ENCODE peak calls at places on chromosome 9, in nine cellular contexts. J is pancreas; G is naive thymus-derived CD4-positive, alpha-beta T cell; U is Panc1; Q is upper lobe of right lung; K is A549; P is lower lobe of right lung; V is GM23338; M is aorta. R is an unnamed sample.

GRCh38 chr9:2718698-2719033 is 1.4 kb downstream of the KCNV2 start:
- ATAC-seq in Q (peak), M (no peak), K (no peak), V (no peak), P (no peak), J (no peak), G (no peak), U (no peak), R (peak)

GRCh38 chr9:134518004-134518606 is 123.5 kb upstream of the COL5A1 start:
- ATAC-seq in G (no peak), K (no peak), Q (no peak), J (no peak), U (no peak), P (no peak), V (peak), M (peak), R (peak)

GRCh38 chr9:128276574-128277270 is 646 bp downstream of the SWI5 start:
- ATAC-seq in J (peak), K (peak), G (no peak), P (peak), Q (peak), M (peak), V (peak), U (peak), R (peak)

GRCh38 chr9:8895498-8896224 is 1096.1 kb upstream of the DMAC1 start:
- ATAC-seq in P (peak), G (no peak), U (no peak), K (no peak), Q (peak), J (peak), V (peak), M (no peak), R (no peak)

GRCh38 chr9:34403554-34404380 is 27.1 kb upstream of the MYORG start:
- ATAC-seq in V (peak), G (peak), K (peak), P (peak), U (peak), Q (peak), J (peak), M (peak), R (peak)

GRCh38 chr9:89530721-89531120 is 32.8 kb upstream of the SEMA4D start:
- ATAC-seq in G (no peak), Q (no peak), V (no peak), K (no peak), P (no peak), U (no peak), M (no peak), J (no peak), R (no peak)

GRCh38 chr9:71858812-71859211 is 52.2 kb downstream of the ABHD17B start:
- ATAC-seq in U (no peak), P (no peak), J (no peak), Q (no peak), M (no peak), K (no peak), G (no peak), V (no peak), R (no peak)

GRCh38 chr9:88691811-88692210 is 156.8 kb downstream of the NXNL2 start:
- ATAC-seq in Q (no peak), K (no peak), U (no peak), G (no peak), V (no peak), J (no peak), M (no peak), P (no peak), R (no peak)

GRCh38 chr9:121372563-121373400 is 2.7 kb upstream of the STOM start:
- ATAC-seq in P (peak), K (peak), Q (peak), J (peak), U (peak), M (no peak), G (no peak), V (no peak), R (no peak)

GRCh38 chr9:92254401-92255337 is 38.8 kb downstream of the IARS1 start:
- ATAC-seq in J (peak), P (no peak), Q (no peak), G (no peak), M (no peak), K (peak), V (no peak), U (no peak), R (no peak)

GRCh38 chr9:95305770-95306492 is 11.6 kb downstream of the FANCC start:
- ATAC-seq in K (no peak), Q (no peak), J (no peak), P (no peak), M (no peak), V (no peak), U (no peak), G (no peak), R (no peak)

GRCh38 chr9:72933730-72934665 is 18.9 kb downstream of the ALDH1A1 start:
- ATAC-seq in P (no peak), Q (no peak), M (no peak), G (no peak), K (peak), U (no peak), V (no peak), J (no peak), R (no peak)

GRCh38 chr9:7144265-7145046 is 386.7 kb downstream of the KDM4C start:
- ATAC-seq in G (no peak), Q (no peak), M (no peak), P (no peak), K (no peak), J (no peak), U (no peak), V (peak), R (no peak)

GRCh38 chr9:28179893-28180292 is 606.6 kb upstream of the C9orf72 start:
- ATAC-seq in J (no peak), U (no peak), G (no peak), Q (no peak), P (no peak), V (no peak), K (no peak), M (no peak), R (no peak)

GRCh38 chr9:128257086-128257825 is 18.6 kb downstream of the GOLGA2 start:
- ATAC-seq in V (no peak), K (peak), G (no peak), J (no peak), Q (no peak), U (no peak), M (no peak), P (no peak), R (no peak)

GRCh38 chr9:88583901-88584596 is 49.1 kb downstream of the NXNL2 start:
- ATAC-seq in P (no peak), U (no peak), Q (peak), G (no peak), M (no peak), V (no peak), J (no peak), K (no peak), R (peak)

GRCh38 chr9:97987490-97987889 is 4.3 kb downstream of the ANP32B start:
- ATAC-seq in K (no peak), M (no peak), U (no peak), P (no peak), Q (no peak), J (no peak), V (no peak), G (no peak), R (no peak)

GRCh38 chr9:85062385-85062784 is 392.9 kb downstream of the NTRK2 start:
- ATAC-seq in U (no peak), P (no peak), V (no peak), J (no peak), K (no peak), G (no peak), Q (no peak), M (no peak), R (no peak)

GRCh38 chr9:69637193-69637592 is 35.0 kb downstream of the APBA1 start:
- ATAC-seq in P (no peak), V (no peak), G (no peak), U (no peak), J (no peak), Q (no peak), M (no peak), K (no peak), R (no peak)

GRCh38 chr9:84804948-84805694 is 135.6 kb downstream of the NTRK2 start:
- ATAC-seq in J (peak), U (no peak), G (no peak), V (no peak), P (no peak), K (no peak), Q (no peak), M (peak), R (no peak)

GRCh38 chr9:33329117-33329563 is 38.8 kb downstream of the NFX1 start:
- ATAC-seq in G (no peak), Q (peak), U (peak), J (peak), M (peak), P (peak), K (peak), V (no peak), R (peak)

GRCh38 chr9:36744678-36745077 is 172.0 kb downstream of the MELK start:
- ATAC-seq in P (no peak), Q (no peak), V (no peak), U (peak), G (no peak), K (no peak), J (no peak), M (no peak), R (no peak)

GRCh38 chr9:132885691-132886357 is 7.1 kb downstream of the SPACA9 start:
- ATAC-seq in Q (peak), M (no peak), K (no peak), J (no peak), G (no peak), V (no peak), U (no peak), P (peak), R (no peak)

DNA sequence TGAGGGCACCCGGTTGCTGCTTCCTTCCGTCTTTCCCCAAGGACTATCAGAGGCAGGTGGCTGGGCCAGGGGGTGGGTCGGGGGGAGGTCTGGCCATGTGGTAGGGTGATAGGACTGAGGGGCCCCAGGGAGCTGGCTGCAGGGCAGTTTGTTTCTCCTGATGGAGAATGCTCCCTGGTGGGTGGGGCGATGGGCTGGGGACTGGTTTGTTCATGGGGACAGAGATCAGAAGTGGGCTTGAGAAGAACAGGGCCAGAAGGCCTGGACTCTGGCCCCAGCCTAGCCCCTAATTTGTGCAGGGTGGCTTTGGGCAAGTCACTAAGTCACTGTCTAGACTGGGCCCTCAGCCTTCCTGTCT is 117.4 kb downstream of the RGS3 start:
- ATAC-seq in M (peak), P (no peak), U (no peak), G (no peak), V (no peak), J (no peak), K (no peak), Q (no peak), R (no peak)
- H3K27ac ChIP-seq in M (peak), P (peak), U (no peak), G (peak), V (no peak), J (peak), K (peak), Q (peak), R (peak)

DNA sequence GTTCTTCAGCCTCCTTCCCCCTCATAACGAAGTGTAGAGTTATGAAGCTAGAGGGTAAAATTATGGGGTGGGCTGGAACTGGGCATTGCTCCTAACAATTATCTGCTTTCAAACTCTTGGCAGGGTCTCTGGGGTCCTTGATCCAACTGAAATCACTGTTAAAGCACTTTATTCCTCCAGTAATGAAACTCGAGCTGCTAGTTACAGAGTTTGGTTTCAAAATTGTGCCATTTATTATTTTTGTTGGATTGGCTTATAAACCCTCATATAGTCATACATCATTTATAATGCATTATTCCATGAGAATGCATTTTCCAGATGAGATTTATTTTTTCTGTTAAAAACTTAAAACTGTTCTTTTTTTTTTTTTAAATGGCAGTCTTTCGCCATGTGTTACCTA is 158.5 kb downstream of the RGS3 start:
- ATAC-seq in J (no peak), V (no peak), M (no peak), U (no peak), P (no peak), K (no peak), Q (no peak), G (no peak), R (no peak)
- H3K4me3 ChIP-seq in J (no peak), V (no peak), M (no peak), U (no peak), P (no peak), K (no peak), Q (no peak), G (no peak), R (no peak)

DNA sequence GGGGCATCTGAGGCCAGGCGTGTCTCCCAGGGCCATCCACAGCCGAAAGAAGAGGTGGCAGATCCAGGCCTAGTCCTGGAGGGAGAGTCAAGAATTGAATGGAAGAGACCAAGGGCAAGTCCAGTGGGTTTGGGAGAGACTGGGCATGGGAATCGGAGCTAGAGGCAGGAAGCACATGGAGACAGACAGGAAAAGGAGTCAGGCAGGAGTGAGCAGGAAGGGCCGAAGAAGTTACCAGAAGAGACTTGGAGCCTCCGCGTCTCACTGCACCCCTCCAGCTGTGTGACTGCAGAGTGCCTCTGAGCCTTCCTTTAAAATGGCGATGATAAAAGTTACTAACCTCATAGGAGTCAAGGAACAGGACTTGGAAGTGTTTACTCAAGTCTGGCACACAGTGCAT is 64.4 kb upstream of the ANGPTL2 start:
- ATAC-seq in P (no peak), K (no peak), J (peak), M (no peak), G (no peak), U (no peak), Q (no peak), V (no peak), R (no peak)
- H3K27ac ChIP-seq in P (peak), K (peak), J (peak), M (peak), G (no peak), U (no peak), Q (peak), V (no peak), R (peak)

DNA sequence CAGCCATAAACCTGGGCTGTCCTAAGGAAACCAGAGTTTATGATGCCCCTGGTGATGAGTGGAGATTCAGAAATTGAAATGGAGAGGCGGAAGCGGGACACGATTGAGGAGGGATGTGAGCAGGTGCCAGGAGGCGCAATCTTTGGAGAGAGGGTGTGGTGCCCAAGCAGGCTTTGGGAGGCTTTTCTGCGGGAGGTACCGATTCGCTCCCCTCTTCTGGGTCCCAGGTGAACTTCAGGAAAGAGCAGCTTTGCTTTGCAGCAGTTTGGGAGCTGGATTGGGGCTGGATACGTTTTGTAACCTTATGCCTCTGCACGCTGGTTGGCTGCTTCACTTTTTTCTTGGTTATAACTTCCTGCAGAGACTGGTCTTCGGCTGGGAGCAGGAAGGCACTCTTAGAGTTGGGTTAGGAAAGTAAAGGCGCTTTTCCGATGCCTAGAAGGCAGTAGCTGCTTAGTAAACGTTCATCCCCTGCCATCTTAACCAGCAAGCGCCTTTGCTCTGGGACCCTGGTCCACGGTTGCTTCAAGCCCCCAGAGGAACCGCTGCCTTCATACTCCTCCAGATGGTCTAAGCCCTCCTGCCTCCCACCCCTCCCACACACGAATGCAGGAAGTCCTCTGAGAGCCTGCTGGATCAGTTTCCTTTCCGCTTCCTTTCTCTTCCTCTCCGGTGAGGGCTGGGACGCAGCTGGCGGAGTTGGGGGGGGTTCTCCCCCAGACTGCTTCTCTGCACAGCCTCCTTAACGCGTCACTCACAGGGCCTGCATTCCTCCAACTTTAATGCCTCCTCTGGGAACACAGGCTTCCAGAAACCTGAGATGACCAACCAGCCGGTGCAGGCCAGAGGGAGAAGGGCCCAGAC is 15.2 kb upstream of the NEK6 start:
- ATAC-seq in K (no peak), Q (peak), G (no peak), U (peak), P (peak), M (peak), V (peak), J (peak), R (no peak)
- H3K4me3 ChIP-seq in K (no peak), Q (peak), G (no peak), U (no peak), P (peak), M (no peak), V (peak), J (peak), R (no peak)

GRCh38 chr9:130139251-130139650 is 33.0 kb upstream of the NCS1 start:
- ATAC-seq in U (no peak), J (no peak), M (no peak), G (no peak), K (no peak), V (no peak), P (no peak), Q (no peak), R (no peak)

GRCh38 chr9:130140701-130141100 is 31.5 kb upstream of the NCS1 start:
- ATAC-seq in J (no peak), K (no peak), G (peak), U (no peak), Q (no peak), M (no peak), P (no peak), V (no peak), R (no peak)

GRCh38 chr9:130137870-130138653 is 34.1 kb upstream of the NCS1 start:
- ATAC-seq in U (no peak), V (peak), Q (peak), K (no peak), J (peak), G (peak), M (peak), P (peak), R (peak)

GRCh38 chr9:130138791-130139190 is 33.4 kb upstream of the NCS1 start:
- ATAC-seq in M (peak), G (peak), J (peak), P (peak), Q (peak), K (no peak), V (peak), U (no peak), R (peak)

GRCh38 chr9:130137081-130137869 is 34.9 kb upstream of the NCS1 start:
- ATAC-seq in V (no peak), U (no peak), Q (no peak), J (no peak), P (no peak), G (no peak), K (no peak), M (no peak), R (no peak)
- H3K27ac ChIP-seq in V (peak), U (no peak), Q (no peak), J (no peak), P (no peak), G (no peak), K (peak), M (no peak), R (no peak)

GRCh38 chr9:93463638-93464248 is 10.4 kb upstream of the FAM120AOS start:
- ATAC-seq in V (no peak), K (no peak), J (no peak), Q (no peak), P (no peak), G (no peak), M (no peak), U (no peak), R (no peak)

GRCh38 chr9:93459432-93459847 is 6.1 kb upstream of the FAM120AOS start:
- ATAC-seq in G (no peak), K (no peak), V (peak), M (no peak), U (no peak), P (peak), Q (no peak), J (no peak), R (no peak)

GRCh38 chr9:93460689-93461413 is 7.5 kb upstream of the FAM120AOS start:
- ATAC-seq in P (no peak), V (no peak), J (no peak), Q (no peak), U (no peak), G (no peak), M (no peak), K (no peak), R (no peak)

GRCh38 chr9:93461414-93461743 is 8.0 kb upstream of the FAM120AOS start:
- ATAC-seq in Q (no peak), M (no peak), P (no peak), G (no peak), J (no peak), V (no peak), U (no peak), K (no peak), R (no peak)

DNA sequence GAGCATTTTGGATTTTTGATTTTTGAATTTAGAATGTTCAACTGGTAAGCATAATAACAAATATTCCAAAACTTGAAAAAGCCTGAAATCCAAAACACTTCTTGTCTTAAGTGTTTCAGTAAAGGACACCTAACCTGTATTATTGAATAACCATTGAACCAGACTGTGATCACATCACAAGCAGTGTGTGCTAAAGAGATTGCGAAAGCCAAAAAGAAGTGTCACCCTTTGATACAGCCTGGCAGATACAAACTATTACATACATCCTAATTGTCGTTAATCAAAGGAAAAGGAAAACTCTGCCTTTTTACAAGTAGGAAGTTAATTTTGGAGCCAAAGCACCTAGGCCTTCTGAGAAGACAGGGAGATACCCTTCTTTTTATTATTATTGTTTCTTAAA is 8.4 kb upstream of the FAM120AOS start:
- ATAC-seq in M (no peak), P (no peak), U (no peak), K (no peak), G (no peak), Q (no peak), V (no peak), J (no peak), R (no peak)
- H3K4me3 ChIP-seq in M (no peak), P (no peak), U (no peak), K (no peak), G (no peak), Q (no peak), V (no peak), J (no peak), R (no peak)

GRCh38 chr9:22657713-22658112 is 211.1 kb downstream of the DMRTA1 start:
- ATAC-seq in V (no peak), G (no peak), K (no peak), Q (no peak), J (no peak), M (no peak), P (no peak), U (no peak), R (no peak)
- H3K27ac ChIP-seq in V (no peak), G (no peak), K (no peak), Q (no peak), J (no peak), M (no peak), P (no peak), U (no peak), R (no peak)

R was measured in gastroesophageal sphincter.